ENCODE peak calls at places on chromosomes 6 and 20, in nine cellular contexts. Y, G, A, M, P, U, Q, X and N are unnamed samples.

GRCh38 chr20:62595491-62595890 is 46.8 kb upstream of the SLCO4A1 start:
- DNase-seq in U (peak; percentile 60), Q (peak; percentile 67), G (no peak), M (no peak), A (peak; percentile 75), Y (no peak), P (peak; percentile 61), X (peak; percentile 11), N (peak; percentile 46)

GRCh38 chr6:149135809-149136208 is 181.7 kb upstream of the TAB2 start:
- DNase-seq in X (no peak), M (no peak), G (no peak), Q (no peak), A (no peak), U (no peak), Y (no peak), P (no peak), N (no peak)

GRCh38 chr6:159400806-159401205 is 231.6 kb downstream of the FNDC1 start:
- DNase-seq in M (no peak), Q (no peak), A (no peak), Y (no peak), G (no peak), X (no peak), U (no peak), P (no peak), N (no peak)

GRCh38 chr6:15791401-15792137 is 128.7 kb upstream of the DTNBP1 start:
- DNase-seq in X (no peak), M (no peak), A (no peak), P (no peak), Q (no peak), U (peak; percentile 13), Y (no peak), G (no peak), N (peak; percentile 28)

GRCh38 chr20:61434361-61434781 is 182.3 kb downstream of the CDH4 start:
- DNase-seq in U (no peak), Q (no peak), A (peak; percentile 89), X (no peak), G (no peak), Y (no peak), M (no peak), P (no peak), N (no peak)

GRCh38 chr6:109671721-109672120 is 19.3 kb downstream of the AK9 start:
- DNase-seq in P (no peak), A (no peak), U (no peak), M (no peak), Y (no peak), G (no peak), Q (no peak), X (no peak), N (no peak)

GRCh38 chr6:125791151-125791819 is 525 bp downstream of the NCOA7 start:
- DNase-seq in X (no peak), Q (peak; percentile 48), U (peak; percentile 70), M (peak; percentile 21), A (peak; percentile 66), G (no peak), P (peak; percentile 39), Y (peak; percentile 47), N (no peak)

GRCh38 chr6:63372951-63373533 is 53.3 kb upstream of the LGSN start:
- DNase-seq in Y (no peak), P (no peak), A (no peak), M (no peak), Q (no peak), G (no peak), U (no peak), X (no peak), N (no peak)

GRCh38 chr20:48831702-48832422 is 4.1 kb upstream of the PREX1 start:
- DNase-seq in P (peak; percentile 57), Q (peak; percentile 68), U (no peak), X (no peak), Y (no peak), A (peak; percentile 61), M (no peak), G (peak; percentile 50), N (no peak)

GRCh38 chr6:143279385-143279784 is 171.1 kb downstream of the ADAT2 start:
- DNase-seq in G (no peak), X (no peak), U (peak; percentile 58), A (peak; percentile 3), Y (no peak), Q (no peak), M (no peak), P (no peak), N (no peak)

GRCh38 chr20:1324598-1325172 is 4.3 kb downstream of the SDCBP2 start:
- DNase-seq in M (no peak), A (no peak), X (peak; percentile 61), Y (no peak), G (peak; percentile 50), Q (no peak), P (peak; percentile 15), U (no peak), N (no peak)

GRCh38 chr6:143176090-143177021 is 115.7 kb downstream of the AIG1 start:
- DNase-seq in P (no peak), X (peak; percentile 71), G (no peak), Y (no peak), U (no peak), Q (no peak), A (no peak), M (no peak), N (no peak)

GRCh38 chr6:170035896-170036295 is 255.0 kb downstream of the DLL1 start:
- DNase-seq in M (no peak), G (no peak), U (no peak), X (no peak), Y (no peak), A (no peak), Q (peak; percentile 2), P (no peak), N (no peak)

GRCh38 chr20:2280083-2280482 is 15.7 kb upstream of the TGM3 start:
- DNase-seq in G (no peak), A (no peak), M (no peak), Y (no peak), U (no peak), X (no peak), Q (no peak), P (no peak), N (no peak)

GRCh38 chr6:10749734-10750133 is 2.1 kb downstream of the TMEM14B start:
- DNase-seq in P (no peak), X (no peak), A (no peak), Y (no peak), Q (no peak), M (no peak), G (no peak), U (no peak), N (no peak)

GRCh38 chr20:35146299-35146921 is 726 bp downstream of the EDEM2 start:
- DNase-seq in G (no peak), P (peak; percentile 22), Y (no peak), X (no peak), U (no peak), A (peak; percentile 41), Q (no peak), M (no peak), N (no peak)

GRCh38 chr6:158928068-158928467 is 71.9 kb downstream of the RSPH3 start:
- DNase-seq in U (no peak), A (no peak), Q (no peak), X (no peak), G (no peak), Y (no peak), P (no peak), M (no peak), N (no peak)

GRCh38 chr20:51688600-51688999 is 79.6 kb downstream of the ATP9A start:
- DNase-seq in G (no peak), M (no peak), U (no peak), A (no peak), Q (no peak), P (no peak), X (no peak), Y (no peak), N (no peak)

DNA sequence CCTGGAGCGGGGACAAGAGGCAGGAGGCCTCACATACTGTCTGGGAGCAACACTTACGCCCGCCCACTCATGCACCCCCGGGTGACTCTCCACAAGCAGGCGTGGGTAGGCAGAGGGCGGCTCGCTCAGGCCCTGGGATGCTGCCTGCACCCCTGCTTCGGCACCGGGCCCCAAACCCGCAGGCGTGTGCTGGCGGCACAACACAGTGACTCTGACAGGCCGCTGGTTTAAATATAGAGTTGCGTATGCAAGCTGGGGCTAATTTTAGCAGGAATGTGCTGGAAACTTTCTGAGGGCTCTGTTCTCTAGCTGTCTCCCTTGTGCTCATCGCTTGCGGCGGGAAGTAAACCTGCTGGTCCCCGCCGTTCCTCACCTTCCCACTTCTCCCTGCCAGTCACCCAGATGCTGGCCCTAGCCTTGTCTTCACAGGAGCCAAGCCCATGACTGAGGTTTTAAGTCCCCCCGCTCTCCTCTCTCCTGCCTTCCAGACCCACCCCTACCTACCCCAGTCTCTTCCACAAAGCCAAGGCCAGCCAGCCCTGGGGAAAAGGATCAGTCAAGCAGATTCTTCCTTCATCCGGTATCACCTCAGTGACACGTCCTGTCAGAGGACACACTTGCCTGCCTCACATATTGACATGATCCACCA is 94.5 kb upstream of the FOXP4 start:
- DNase-seq in M (no peak), A (no peak), P (peak; percentile 59), Q (no peak), X (no peak), G (no peak), Y (no peak), U (no peak), N (no peak)
- H3K27me3 ChIP-seq in M (no peaks in the 10 kb centered on the region), A (no peaks in the 10 kb centered on the region), P (no peaks in the 10 kb centered on the region), Q (no peaks in the 10 kb centered on the region), X (peaks cover 17% of the 10 kb centered on the region), G (no peaks in the 10 kb centered on the region), Y (peaks cover 11% of the 10 kb centered on the region), U (no peaks in the 10 kb centered on the region), N (no peaks in the 10 kb centered on the region)

GRCh38 chr20:31918471-31919105 is 33.3 kb downstream of the PDRG1 start:
- DNase-seq in Y (no peak), A (no peak), M (no peak), X (no peak), G (no peak), Q (no peak), U (no peak), P (no peak), N (no peak)
- H3K27ac ChIP-seq in Y (no peak overlapping the region), A (no peak overlapping the region), M (no peak overlapping the region), X (no peak overlapping the region), G (no peak overlapping the region), Q (no peak overlapping the region), U (no peak overlapping the region), P (no peak overlapping the region), N (no peak overlapping the region)

GRCh38 chr6:26273673-26274595 is 91.1 kb upstream of the BTN3A2 start:
- DNase-seq in Q (no peak), A (peak; percentile 58), X (no peak), U (peak; percentile 47), M (peak; percentile 14), Y (peak; percentile 79), G (no peak), P (no peak), N (no peak)
- H3K27me3 ChIP-seq in Q (peaks cover 78% of the 10 kb centered on the region), A (no peaks in the 10 kb centered on the region), X (no peaks in the 10 kb centered on the region), U (no peaks in the 10 kb centered on the region), M (no peaks in the 10 kb centered on the region), Y (no peaks in the 10 kb centered on the region), G (no peaks in the 10 kb centered on the region), P (peaks cover 20% of the 10 kb centered on the region), N (no peaks in the 10 kb centered on the region)

DNA sequence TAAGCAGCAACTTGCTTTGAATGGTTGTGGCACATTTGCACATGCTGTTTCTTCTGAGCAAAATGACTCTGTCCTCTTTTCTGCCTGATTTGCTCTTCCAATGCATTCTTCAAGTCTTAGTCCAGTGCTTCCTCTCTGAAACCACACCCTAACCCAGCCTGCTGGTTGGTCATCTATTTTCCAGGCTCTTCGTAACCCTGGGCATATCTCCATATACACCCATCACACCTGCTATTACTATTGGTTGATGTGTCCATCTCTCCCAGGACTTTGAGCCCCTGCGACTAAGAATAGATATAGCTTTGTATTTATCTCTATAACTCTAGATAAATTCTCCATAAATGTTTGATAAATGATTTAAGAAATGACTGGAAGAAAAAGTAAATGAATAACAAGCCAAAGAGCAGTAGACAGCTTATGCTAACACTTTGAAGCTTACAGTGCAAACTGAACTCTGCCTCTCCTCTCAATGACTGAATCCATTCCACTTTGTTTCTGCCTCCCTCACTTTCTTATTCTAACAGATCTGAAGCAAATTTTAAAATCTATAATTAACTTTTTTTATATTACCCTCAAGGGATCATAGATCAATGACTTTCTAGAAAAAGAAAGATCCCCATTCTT is 59.7 kb upstream of the NT5E start:
- DNase-seq in M (no peak), X (no peak), A (no peak), P (no peak), Q (no peak), U (peak; percentile 98), Y (no peak), G (no peak), N (no peak)
- H3K27ac ChIP-seq in M (no peak overlapping the region), X (no peak overlapping the region), A (no peak overlapping the region), P (no peak overlapping the region), Q (no peak overlapping the region), U (peak overlapping the region; percentile 90), Y (no peak overlapping the region), G (no peak overlapping the region), N (no peak overlapping the region)